ENCODE peak calls at places on chromosomes 1 and 21, in ten cellular contexts. One of them, this sample, is unnamed.

GRCh38 chr1:241503444-241503843 is 16.1 kb downstream of the FH start:
- DNase-seq in stomach: no peak
- DNase-seq in A549: no peak
- DNase-seq in effector memory CD4-positive, alpha-beta T cell: no peak
- DNase-seq in coronary artery: no peak
- DNase-seq in tibial artery: no peak
- DNase-seq in kidney: no peak
- DNase-seq in neural progenitor cell: no peak
- DNase-seq in psoas muscle: no peak
- DNase-seq in CD8-positive, alpha-beta T cell: no peak
- DNase-seq in this sample: no peak

GRCh38 chr1:243253927-243254232 is 1.2 kb downstream of the CEP170 start:
- DNase-seq in stomach: no peak
- DNase-seq in A549: no peak
- DNase-seq in effector memory CD4-positive, alpha-beta T cell: no peak
- DNase-seq in coronary artery: no peak
- DNase-seq in tibial artery: no peak
- DNase-seq in kidney: no peak
- DNase-seq in neural progenitor cell: peak
- DNase-seq in psoas muscle: no peak
- DNase-seq in CD8-positive, alpha-beta T cell: no peak
- DNase-seq in this sample: no peak

GRCh38 chr1:164562947-164563346 is 4.0 kb downstream of the PBX1 start:
- DNase-seq in stomach: no peak
- DNase-seq in A549: no peak
- DNase-seq in effector memory CD4-positive, alpha-beta T cell: no peak
- DNase-seq in coronary artery: no peak
- DNase-seq in tibial artery: no peak
- DNase-seq in kidney: no peak
- DNase-seq in neural progenitor cell: no peak
- DNase-seq in psoas muscle: no peak
- DNase-seq in CD8-positive, alpha-beta T cell: no peak
- DNase-seq in this sample: no peak

GRCh38 chr1:190608282-190608681 is 130.6 kb upstream of the BRINP3 start:
- DNase-seq in stomach: no peak
- DNase-seq in A549: no peak
- DNase-seq in effector memory CD4-positive, alpha-beta T cell: no peak
- DNase-seq in coronary artery: no peak
- DNase-seq in tibial artery: no peak
- DNase-seq in kidney: no peak
- DNase-seq in neural progenitor cell: no peak
- DNase-seq in psoas muscle: no peak
- DNase-seq in CD8-positive, alpha-beta T cell: no peak
- DNase-seq in this sample: no peak

GRCh38 chr1:247193958-247194357 is 22.1 kb upstream of the ZNF124 start:
- DNase-seq in stomach: no peak
- DNase-seq in A549: no peak
- DNase-seq in effector memory CD4-positive, alpha-beta T cell: no peak
- DNase-seq in coronary artery: no peak
- DNase-seq in tibial artery: no peak
- DNase-seq in kidney: no peak
- DNase-seq in neural progenitor cell: no peak
- DNase-seq in psoas muscle: no peak
- DNase-seq in CD8-positive, alpha-beta T cell: no peak
- DNase-seq in this sample: no peak

GRCh38 chr1:209876091-209876800 is 48.5 kb downstream of the UTP25 start:
- DNase-seq in stomach: no peak
- DNase-seq in A549: no peak
- DNase-seq in effector memory CD4-positive, alpha-beta T cell: no peak
- DNase-seq in coronary artery: no peak
- DNase-seq in tibial artery: no peak
- DNase-seq in kidney: no peak
- DNase-seq in neural progenitor cell: no peak
- DNase-seq in psoas muscle: no peak
- DNase-seq in CD8-positive, alpha-beta T cell: no peak
- DNase-seq in this sample: no peak

GRCh38 chr1:94227624-94228023 is 9.8 kb downstream of the ARHGAP29 start:
- DNase-seq in stomach: no peak
- DNase-seq in A549: no peak
- DNase-seq in effector memory CD4-positive, alpha-beta T cell: no peak
- DNase-seq in coronary artery: no peak
- DNase-seq in tibial artery: no peak
- DNase-seq in kidney: no peak
- DNase-seq in neural progenitor cell: no peak
- DNase-seq in psoas muscle: no peak
- DNase-seq in CD8-positive, alpha-beta T cell: no peak
- DNase-seq in this sample: no peak

GRCh38 chr1:24503003-24503751 is 541 bp downstream of the RCAN3 start:
- DNase-seq in stomach: no peak
- DNase-seq in A549: peak
- DNase-seq in effector memory CD4-positive, alpha-beta T cell: no peak
- DNase-seq in coronary artery: no peak
- DNase-seq in tibial artery: no peak
- DNase-seq in kidney: no peak
- DNase-seq in neural progenitor cell: peak
- DNase-seq in psoas muscle: no peak
- DNase-seq in CD8-positive, alpha-beta T cell: no peak
- DNase-seq in this sample: no peak

GRCh38 chr21:26115899-26116298 is 54.7 kb downstream of the APP start:
- DNase-seq in stomach: no peak
- DNase-seq in A549: no peak
- DNase-seq in effector memory CD4-positive, alpha-beta T cell: no peak
- DNase-seq in coronary artery: no peak
- DNase-seq in tibial artery: no peak
- DNase-seq in kidney: no peak
- DNase-seq in neural progenitor cell: no peak
- DNase-seq in psoas muscle: no peak
- DNase-seq in CD8-positive, alpha-beta T cell: no peak
- DNase-seq in this sample: no peak

GRCh38 chr21:26112979-26113378 is 57.6 kb downstream of the APP start:
- DNase-seq in stomach: no peak
- DNase-seq in A549: no peak
- DNase-seq in effector memory CD4-positive, alpha-beta T cell: no peak
- DNase-seq in coronary artery: no peak
- DNase-seq in tibial artery: no peak
- DNase-seq in kidney: no peak
- DNase-seq in neural progenitor cell: no peak
- DNase-seq in psoas muscle: no peak
- DNase-seq in CD8-positive, alpha-beta T cell: no peak
- DNase-seq in this sample: no peak

GRCh38 chr21:26117324-26117971 is 53.1 kb downstream of the APP start:
- DNase-seq in stomach: no peak
- DNase-seq in A549: no peak
- DNase-seq in effector memory CD4-positive, alpha-beta T cell: no peak
- DNase-seq in coronary artery: no peak
- DNase-seq in tibial artery: no peak
- DNase-seq in kidney: no peak
- DNase-seq in neural progenitor cell: no peak
- DNase-seq in psoas muscle: no peak
- DNase-seq in CD8-positive, alpha-beta T cell: no peak
- DNase-seq in this sample: no peak

GRCh38 chr21:26116456-26117011 is 54.0 kb downstream of the APP start:
- DNase-seq in stomach: no peak
- DNase-seq in A549: no peak
- DNase-seq in effector memory CD4-positive, alpha-beta T cell: no peak
- DNase-seq in coronary artery: no peak
- DNase-seq in tibial artery: no peak
- DNase-seq in kidney: no peak
- DNase-seq in neural progenitor cell: no peak
- DNase-seq in psoas muscle: no peak
- DNase-seq in CD8-positive, alpha-beta T cell: no peak
- DNase-seq in this sample: no peak

DNA sequence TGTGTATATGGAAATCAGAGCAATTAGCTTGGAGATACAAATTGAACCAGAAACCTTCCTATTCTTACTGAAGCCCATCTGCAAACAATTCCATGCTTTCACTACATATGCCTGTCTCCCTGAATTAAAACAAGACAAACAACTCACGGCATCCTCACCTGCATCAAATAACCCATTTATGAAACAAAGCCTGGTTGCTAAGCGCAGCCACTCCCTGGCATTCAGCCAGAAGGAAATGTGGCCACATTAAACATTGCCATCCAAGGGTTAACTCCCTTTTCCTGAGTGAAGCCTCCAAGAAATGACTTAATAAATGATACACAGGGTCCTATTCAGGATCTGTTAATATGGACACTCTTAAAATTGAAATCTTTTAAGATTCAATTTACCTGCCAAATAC is 55.2 kb downstream of the APP start:
- DNase-seq in stomach: no peak
- DNase-seq in A549: no peak
- DNase-seq in effector memory CD4-positive, alpha-beta T cell: no peak
- DNase-seq in coronary artery: no peak
- DNase-seq in tibial artery: no peak
- DNase-seq in kidney: no peak
- DNase-seq in neural progenitor cell: no peak
- DNase-seq in psoas muscle: no peak
- DNase-seq in CD8-positive, alpha-beta T cell: no peak
- DNase-seq in this sample: no peak
- H3K27ac ChIP-seq in stomach: no peak
- H3K27ac ChIP-seq in A549: no peak
- H3K27ac ChIP-seq in effector memory CD4-positive, alpha-beta T cell: no peak
- H3K27ac ChIP-seq in coronary artery: no peak
- H3K27ac ChIP-seq in tibial artery: no peak
- H3K27ac ChIP-seq in kidney: no peak
- H3K27ac ChIP-seq in neural progenitor cell: no peak
- H3K27ac ChIP-seq in psoas muscle: no peak
- H3K27ac ChIP-seq in CD8-positive, alpha-beta T cell: no peak
- H3K27ac ChIP-seq in this sample: peak

GRCh38 chr1:39394059-39394458 is 97.4 kb upstream of the BMP8A start:
- DNase-seq in stomach: no peak
- DNase-seq in A549: no peak
- DNase-seq in effector memory CD4-positive, alpha-beta T cell: no peak
- DNase-seq in coronary artery: no peak
- DNase-seq in tibial artery: no peak
- DNase-seq in kidney: no peak
- DNase-seq in neural progenitor cell: no peak
- DNase-seq in psoas muscle: no peak
- DNase-seq in CD8-positive, alpha-beta T cell: no peak
- DNase-seq in this sample: no peak

GRCh38 chr1:39393645-39394044 is 97.8 kb upstream of the BMP8A start:
- DNase-seq in stomach: no peak
- DNase-seq in A549: no peak
- DNase-seq in effector memory CD4-positive, alpha-beta T cell: no peak
- DNase-seq in coronary artery: no peak
- DNase-seq in tibial artery: no peak
- DNase-seq in kidney: no peak
- DNase-seq in neural progenitor cell: no peak
- DNase-seq in psoas muscle: no peak
- DNase-seq in CD8-positive, alpha-beta T cell: no peak
- DNase-seq in this sample: no peak

GRCh38 chr1:39394598-39394997 is 96.8 kb upstream of the BMP8A start:
- DNase-seq in stomach: no peak
- DNase-seq in A549: no peak
- DNase-seq in effector memory CD4-positive, alpha-beta T cell: peak
- DNase-seq in coronary artery: no peak
- DNase-seq in tibial artery: no peak
- DNase-seq in kidney: no peak
- DNase-seq in neural progenitor cell: no peak
- DNase-seq in psoas muscle: no peak
- DNase-seq in CD8-positive, alpha-beta T cell: no peak
- DNase-seq in this sample: no peak

GRCh38 chr1:39396671-39397070 is 94.8 kb upstream of the BMP8A start:
- DNase-seq in stomach: no peak
- DNase-seq in A549: no peak
- DNase-seq in effector memory CD4-positive, alpha-beta T cell: no peak
- DNase-seq in coronary artery: no peak
- DNase-seq in tibial artery: no peak
- DNase-seq in kidney: no peak
- DNase-seq in neural progenitor cell: no peak
- DNase-seq in psoas muscle: no peak
- DNase-seq in CD8-positive, alpha-beta T cell: no peak
- DNase-seq in this sample: no peak

DNA sequence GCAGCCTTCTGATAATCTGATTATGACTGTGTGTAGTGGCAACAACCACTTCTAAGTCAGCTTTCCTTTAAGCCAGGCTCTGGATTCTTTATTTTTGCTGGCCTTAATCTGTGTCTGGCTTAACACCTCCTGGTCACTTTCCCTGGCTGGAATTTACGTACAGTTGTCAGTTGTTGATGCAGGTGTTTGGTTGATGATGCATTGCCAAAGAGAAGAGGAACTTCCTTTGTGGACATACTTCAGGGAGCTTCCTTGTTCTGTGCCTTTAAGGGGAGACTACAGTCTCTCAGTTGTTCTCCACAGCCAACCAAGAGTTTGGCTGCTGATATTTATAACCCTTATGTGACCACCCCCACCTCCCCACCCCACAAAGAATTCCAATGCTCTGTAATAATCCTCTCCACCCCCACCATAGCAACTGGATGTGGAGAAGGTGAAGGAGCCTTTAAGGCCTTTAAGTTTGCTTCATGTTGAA is 96.0 kb upstream of the BMP8A start:
- DNase-seq in stomach: no peak
- DNase-seq in A549: peak
- DNase-seq in effector memory CD4-positive, alpha-beta T cell: no peak
- DNase-seq in coronary artery: no peak
- DNase-seq in tibial artery: no peak
- DNase-seq in kidney: no peak
- DNase-seq in neural progenitor cell: no peak
- DNase-seq in psoas muscle: no peak
- DNase-seq in CD8-positive, alpha-beta T cell: no peak
- DNase-seq in this sample: no peak
- H3K4me3 ChIP-seq in stomach: no peak
- H3K4me3 ChIP-seq in A549: peak
- H3K4me3 ChIP-seq in effector memory CD4-positive, alpha-beta T cell: no peak
- H3K4me3 ChIP-seq in coronary artery: peak
- H3K4me3 ChIP-seq in tibial artery: no peak
- H3K4me3 ChIP-seq in kidney: no peak
- H3K4me3 ChIP-seq in neural progenitor cell: no peak
- H3K4me3 ChIP-seq in psoas muscle: no peak
- H3K4me3 ChIP-seq in CD8-positive, alpha-beta T cell: no peak
- H3K4me3 ChIP-seq in this sample: no peak

GRCh38 chr1:224375059-224375458 is 18.4 kb downstream of the CNIH4 start:
- DNase-seq in stomach: no peak
- DNase-seq in A549: no peak
- DNase-seq in effector memory CD4-positive, alpha-beta T cell: no peak
- DNase-seq in coronary artery: no peak
- DNase-seq in tibial artery: no peak
- DNase-seq in kidney: no peak
- DNase-seq in neural progenitor cell: no peak
- DNase-seq in psoas muscle: no peak
- DNase-seq in CD8-positive, alpha-beta T cell: no peak
- DNase-seq in this sample: no peak

GRCh38 chr1:224378855-224379631 is 22.4 kb downstream of the CNIH4 start:
- DNase-seq in stomach: no peak
- DNase-seq in A549: no peak
- DNase-seq in effector memory CD4-positive, alpha-beta T cell: no peak
- DNase-seq in coronary artery: no peak
- DNase-seq in tibial artery: no peak
- DNase-seq in kidney: no peak
- DNase-seq in neural progenitor cell: no peak
- DNase-seq in psoas muscle: no peak
- DNase-seq in CD8-positive, alpha-beta T cell: no peak
- DNase-seq in this sample: no peak

GRCh38 chr1:224380003-224380402 is 23.3 kb downstream of the CNIH4 start:
- DNase-seq in stomach: no peak
- DNase-seq in A549: no peak
- DNase-seq in effector memory CD4-positive, alpha-beta T cell: peak
- DNase-seq in coronary artery: no peak
- DNase-seq in tibial artery: no peak
- DNase-seq in kidney: no peak
- DNase-seq in neural progenitor cell: no peak
- DNase-seq in psoas muscle: no peak
- DNase-seq in CD8-positive, alpha-beta T cell: peak
- DNase-seq in this sample: no peak

GRCh38 chr1:224381880-224382548 is 25.3 kb downstream of the CNIH4 start:
- DNase-seq in stomach: no peak
- DNase-seq in A549: no peak
- DNase-seq in effector memory CD4-positive, alpha-beta T cell: no peak
- DNase-seq in coronary artery: no peak
- DNase-seq in tibial artery: no peak
- DNase-seq in kidney: no peak
- DNase-seq in neural progenitor cell: no peak
- DNase-seq in psoas muscle: no peak
- DNase-seq in CD8-positive, alpha-beta T cell: no peak
- DNase-seq in this sample: no peak

DNA sequence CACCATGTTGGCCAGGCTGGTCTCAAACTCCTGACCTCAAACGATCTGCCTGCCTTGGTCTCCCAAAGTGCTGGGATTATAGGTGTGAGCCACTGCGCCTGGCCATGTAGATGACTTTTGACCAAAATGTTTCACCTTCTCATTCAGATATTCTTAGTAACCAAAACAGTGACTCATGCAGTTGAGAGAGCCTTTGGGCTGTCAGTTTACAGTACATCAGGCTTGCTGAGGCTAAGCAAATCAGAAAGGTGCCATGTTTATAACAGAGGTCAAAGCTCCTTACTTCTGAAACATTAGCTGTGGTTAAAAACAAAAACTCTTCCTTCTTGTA is 21.0 kb downstream of the CNIH4 start:
- DNase-seq in stomach: no peak
- DNase-seq in A549: no peak
- DNase-seq in effector memory CD4-positive, alpha-beta T cell: no peak
- DNase-seq in coronary artery: no peak
- DNase-seq in tibial artery: no peak
- DNase-seq in kidney: no peak
- DNase-seq in neural progenitor cell: no peak
- DNase-seq in psoas muscle: no peak
- DNase-seq in CD8-positive, alpha-beta T cell: no peak
- DNase-seq in this sample: no peak
- H3K27ac ChIP-seq in stomach: peak
- H3K27ac ChIP-seq in A549: no peak
- H3K27ac ChIP-seq in effector memory CD4-positive, alpha-beta T cell: peak
- H3K27ac ChIP-seq in coronary artery: no peak
- H3K27ac ChIP-seq in tibial artery: no peak
- H3K27ac ChIP-seq in kidney: no peak
- H3K27ac ChIP-seq in neural progenitor cell: no peak
- H3K27ac ChIP-seq in psoas muscle: peak
- H3K27ac ChIP-seq in CD8-positive, alpha-beta T cell: no peak
- H3K27ac ChIP-seq in this sample: no peak

GRCh38 chr1:226655251-226656163 is 83.6 kb downstream of the ITPKB start:
- DNase-seq in stomach: no peak
- DNase-seq in A549: no peak
- DNase-seq in effector memory CD4-positive, alpha-beta T cell: no peak
- DNase-seq in coronary artery: no peak
- DNase-seq in tibial artery: no peak
- DNase-seq in kidney: peak
- DNase-seq in neural progenitor cell: no peak
- DNase-seq in psoas muscle: peak
- DNase-seq in CD8-positive, alpha-beta T cell: no peak
- DNase-seq in this sample: no peak

GRCh38 chr1:226656601-226657277 is 82.3 kb downstream of the ITPKB start:
- DNase-seq in stomach: no peak
- DNase-seq in A549: no peak
- DNase-seq in effector memory CD4-positive, alpha-beta T cell: no peak
- DNase-seq in coronary artery: no peak
- DNase-seq in tibial artery: peak
- DNase-seq in kidney: peak
- DNase-seq in neural progenitor cell: no peak
- DNase-seq in psoas muscle: peak
- DNase-seq in CD8-positive, alpha-beta T cell: no peak
- DNase-seq in this sample: no peak

GRCh38 chr1:226657788-226658537 is 81.1 kb downstream of the ITPKB start:
- DNase-seq in stomach: peak
- DNase-seq in A549: no peak
- DNase-seq in effector memory CD4-positive, alpha-beta T cell: no peak
- DNase-seq in coronary artery: no peak
- DNase-seq in tibial artery: no peak
- DNase-seq in kidney: peak
- DNase-seq in neural progenitor cell: no peak
- DNase-seq in psoas muscle: no peak
- DNase-seq in CD8-positive, alpha-beta T cell: no peak
- DNase-seq in this sample: no peak

GRCh38 chr1:226654508-226655124 is 84.5 kb downstream of the ITPKB start:
- DNase-seq in stomach: no peak
- DNase-seq in A549: no peak
- DNase-seq in effector memory CD4-positive, alpha-beta T cell: no peak
- DNase-seq in coronary artery: no peak
- DNase-seq in tibial artery: no peak
- DNase-seq in kidney: peak
- DNase-seq in neural progenitor cell: no peak
- DNase-seq in psoas muscle: peak
- DNase-seq in CD8-positive, alpha-beta T cell: no peak
- DNase-seq in this sample: no peak

DNA sequence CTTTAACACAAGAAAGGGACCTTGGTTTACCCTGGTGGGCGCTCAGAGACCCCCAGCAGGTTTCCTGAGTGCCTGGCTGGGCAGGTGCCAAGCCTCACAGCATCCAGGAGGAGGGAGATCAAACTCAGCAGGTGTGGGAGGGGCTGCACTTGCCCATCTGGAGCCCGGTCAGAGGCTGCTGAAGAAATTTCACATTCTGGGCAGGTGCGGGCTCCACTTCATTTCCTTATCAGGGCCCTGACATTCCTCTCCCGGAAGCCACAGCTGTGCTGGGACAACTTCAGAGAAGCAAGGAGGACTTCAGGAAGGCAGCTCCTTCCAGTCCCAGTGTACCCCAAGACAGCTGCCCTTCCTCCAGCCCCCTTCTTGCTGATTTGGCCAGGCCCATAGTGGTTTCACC is 82.9 kb downstream of the ITPKB start:
- DNase-seq in stomach: peak
- DNase-seq in A549: no peak
- DNase-seq in effector memory CD4-positive, alpha-beta T cell: no peak
- DNase-seq in coronary artery: no peak
- DNase-seq in tibial artery: no peak
- DNase-seq in kidney: peak
- DNase-seq in neural progenitor cell: no peak
- DNase-seq in psoas muscle: peak
- DNase-seq in CD8-positive, alpha-beta T cell: no peak
- DNase-seq in this sample: no peak
- H3K4me3 ChIP-seq in stomach: no peak
- H3K4me3 ChIP-seq in A549: no peak
- H3K4me3 ChIP-seq in effector memory CD4-positive, alpha-beta T cell: no peak
- H3K4me3 ChIP-seq in coronary artery: no peak
- H3K4me3 ChIP-seq in tibial artery: no peak
- H3K4me3 ChIP-seq in kidney: no peak
- H3K4me3 ChIP-seq in neural progenitor cell: no peak
- H3K4me3 ChIP-seq in psoas muscle: no peak
- H3K4me3 ChIP-seq in CD8-positive, alpha-beta T cell: peak
- H3K4me3 ChIP-seq in this sample: no peak

This sample was measured in suprapubic skin.